ENCODE peak calls at places on chromosomes 6 and 20, in seven cellular contexts. F is stimulated activated effector memory CD8-positive, alpha-beta T cell treated with anti-CD3 and anti-CD28 coated beads, Interleukin-12 subunit alpha, Interleukin-12 subunit beta, amount 100 ng/mL, for 72 hours; S is NCI-H1694 treated with DMSO at 0.1 percent for 48 hours; P is PC-3; T is RCC 7860; R is foreskin melanocyte; K is RWPE1. A is an unnamed sample.

GRCh38 chr6:89146748-89147715 is 1.2 kb downstream of the PM20D2 start:
- DNase-seq in F (no peak), S (peak; percentile 54), R (no peak), T (peak; percentile 58), P (peak; percentile 60), K (peak; percentile 45), A (no peak)

GRCh38 chr20:58852559-58853271 is at the start of gene GNAS:
- DNase-seq in P (peak; percentile 55), R (peak; percentile 33), T (peak; percentile 11), K (peak; percentile 90), S (peak; percentile 34), F (no peak), A (peak; percentile 32)

GRCh38 chr6:84350397-84350796 is 123.0 kb upstream of the CEP162 start:
- DNase-seq in K (no peak), S (no peak), T (no peak), F (no peak), P (peak; percentile 19), R (no peak), A (no peak)

GRCh38 chr6:124298682-124299081 is 495.0 kb downstream of the NKAIN2 start:
- DNase-seq in P (no peak), S (no peak), T (no peak), R (no peak), F (no peak), K (no peak), A (no peak)

GRCh38 chr6:112150363-112150762 is 63.0 kb downstream of the FAM229B start:
- DNase-seq in F (no peak), T (no peak), R (no peak), S (peak; percentile 27), K (no peak), P (no peak), A (no peak)

GRCh38 chr6:116027821-116028220 is 32.9 kb downstream of the FRK start:
- DNase-seq in S (no peak), P (peak; percentile 22), T (no peak), R (no peak), F (no peak), K (no peak), A (no peak)

GRCh38 chr6:53361549-53362031 is 12.8 kb upstream of the ELOVL5 start:
- DNase-seq in P (peak; percentile 55), F (peak; percentile 14), K (no peak), R (peak; percentile 27), T (peak; percentile 53), S (no peak), A (no peak)

GRCh38 chr6:122438975-122439374 is 32.6 kb downstream of the SERINC1 start:
- DNase-seq in S (no peak), F (no peak), T (no peak), K (no peak), P (no peak), R (no peak), A (no peak)

GRCh38 chr6:34243901-34244884 is 4.6 kb downstream of the SMIM29 start:
- DNase-seq in T (peak; percentile 91), P (peak; percentile 97), R (peak; percentile 84), S (no peak), F (no peak), K (peak; percentile 92), A (no peak)

GRCh38 chr6:39937686-39938333 is 3.5 kb upstream of the MOCS1 start:
- DNase-seq in S (no peak), K (no peak), R (no peak), F (no peak), P (no peak), T (no peak), A (no peak)

GRCh38 chr20:53581444-53582311 is 12.0 kb downstream of the ZNF217 start:
- DNase-seq in T (no peak), K (no peak), S (no peak), P (peak; percentile 57), F (no peak), R (no peak), A (no peak)

GRCh38 chr6:39214846-39215639 is 14.2 kb downstream of the KCNK5 start:
- DNase-seq in K (no peak), T (no peak), F (no peak), P (peak; percentile 78), S (no peak), R (no peak), A (no peak)

GRCh38 chr6:23027281-23027680 is 457.9 kb downstream of the HDGFL1 start:
- DNase-seq in F (no peak), K (no peak), R (peak; percentile 82), P (no peak), S (peak; percentile 59), T (no peak), A (no peak)

GRCh38 chr20:63522091-63522868 is 1.7 kb downstream of the PPDPF start:
- DNase-seq in S (no peak), R (no peak), K (no peak), P (no peak), F (no peak), T (no peak), A (no peak)

GRCh38 chr6:35669441-35669776 is 19.3 kb downstream of the FKBP5 start:
- DNase-seq in S (no peak), T (no peak), F (no peak), R (no peak), P (peak; percentile 9), K (no peak), A (no peak)

GRCh38 chr6:167825759-167826229 is 917 bp upstream of the AFDN start:
- DNase-seq in K (peak; percentile 72), R (no peak), F (no peak), S (no peak), T (no peak), P (peak; percentile 56), A (peak; percentile 29)